ENCODE peak calls at places on chromosomes 12 and 14, in seven cellular contexts. Y, S, F, B, H, V and O are unnamed samples.
A peak's percentile ranks its signal among the peaks of the same experiment; 100 is the strongest.

GRCh38 chr14:23237772-23238594 is at the start of gene RNF212B:
- DNase-seq in B (peak; percentile 75), Y (peak; percentile 8), H (no peak), S (peak; percentile 40), V (peak; percentile 96), F (peak; percentile 93), O (peak; percentile 4)

GRCh38 chr12:131129839-131130238 is 176.1 kb downstream of the ADGRD1 start:
- DNase-seq in F (no peak), V (peak; percentile 31), H (no peak), B (no peak), Y (no peak), S (no peak), O (no peak)

GRCh38 chr14:41607966-41608663 is 1.4 kb downstream of the LRFN5 start:
- DNase-seq in V (no peak), H (no peak), B (no peak), S (no peak), F (no peak), Y (no peak), O (no peak)

GRCh38 chr14:104506461-104507253 is 72.9 kb upstream of the C14orf180 start:
- DNase-seq in S (no peak), H (no peak), V (no peak), Y (no peak), B (no peak), F (no peak), O (no peak)

GRCh38 chr14:26204362-26204953 is 393.4 kb downstream of the NOVA1 start:
- DNase-seq in V (peak; percentile 5), H (no peak), B (peak; percentile 9), F (no peak), S (no peak), Y (no peak), O (no peak)

GRCh38 chr14:105283028-105283427 is 17.8 kb downstream of the BRF1 start:
- DNase-seq in H (no peak), V (no peak), Y (no peak), S (no peak), F (no peak), B (no peak), O (no peak)

GRCh38 chr12:23083267-23083666 is 458.3 kb downstream of the ETNK1 start:
- DNase-seq in Y (no peak), V (no peak), B (no peak), S (no peak), F (no peak), H (no peak), O (no peak)

GRCh38 chr14:37090026-37090425 is 82.4 kb downstream of the SLC25A21 start:
- DNase-seq in S (no peak), V (no peak), B (no peak), Y (no peak), H (no peak), F (no peak), O (no peak)

GRCh38 chr14:73394317-73394716 is 64.0 kb downstream of the NUMB start:
- DNase-seq in F (no peak), V (peak; percentile 41), H (no peak), Y (no peak), S (no peak), B (no peak), O (no peak)

GRCh38 chr14:31660191-31660590 is 99.0 kb downstream of the NUBPL start:
- DNase-seq in H (peak; percentile 15), V (no peak), Y (no peak), F (no peak), B (no peak), S (no peak), O (no peak)

GRCh38 chr12:43586646-43587245 is 34.7 kb upstream of the ADAMTS20 start:
- DNase-seq in Y (no peak), H (no peak), F (no peak), B (no peak), S (no peak), V (no peak), O (no peak)

GRCh38 chr12:130468186-130468585 is 130.5 kb downstream of the PIWIL1 start:
- DNase-seq in F (no peak), V (no peak), S (no peak), Y (no peak), B (no peak), H (no peak), O (no peak)

GRCh38 chr14:23568600-23569310 is 1.2 kb upstream of the AP1G2 start:
- DNase-seq in V (no peak), S (no peak), Y (peak; percentile 46), F (no peak), H (no peak), B (no peak), O (no peak)

GRCh38 chr12:110536834-110537604 is 34.9 kb downstream of the RAD9B start:
- DNase-seq in H (no peak), S (no peak), V (no peak), F (no peak), B (no peak), Y (no peak), O (no peak)

GRCh38 chr12:78179346-78179745 is 348.7 kb downstream of the NAV3 start:
- DNase-seq in B (no peak), Y (no peak), V (no peak), H (no peak), F (no peak), S (no peak), O (no peak)

GRCh38 chr14:22540286-22540685 is 48.7 kb downstream of the DAD1 start:
- DNase-seq in V (no peak), Y (no peak), B (no peak), S (no peak), F (no peak), H (no peak), O (no peak)

GRCh38 chr14:24851837-24852236 is 198.1 kb downstream of the STXBP6 start:
- DNase-seq in S (no peak), H (no peak), F (no peak), Y (no peak), V (no peak), B (no peak), O (no peak)

GRCh38 chr12:63410197-63410596 is 258.1 kb downstream of the DPY19L2 start:
- DNase-seq in Y (peak; percentile 9), F (no peak), B (no peak), S (no peak), V (no peak), H (no peak), O (no peak)

GRCh38 chr12:41188841-41189394 is 798 bp downstream of the PDZRN4 start:
- DNase-seq in B (no peak), F (no peak), H (no peak), Y (no peak), V (peak; percentile 26), S (no peak), O (no peak)

DNA sequence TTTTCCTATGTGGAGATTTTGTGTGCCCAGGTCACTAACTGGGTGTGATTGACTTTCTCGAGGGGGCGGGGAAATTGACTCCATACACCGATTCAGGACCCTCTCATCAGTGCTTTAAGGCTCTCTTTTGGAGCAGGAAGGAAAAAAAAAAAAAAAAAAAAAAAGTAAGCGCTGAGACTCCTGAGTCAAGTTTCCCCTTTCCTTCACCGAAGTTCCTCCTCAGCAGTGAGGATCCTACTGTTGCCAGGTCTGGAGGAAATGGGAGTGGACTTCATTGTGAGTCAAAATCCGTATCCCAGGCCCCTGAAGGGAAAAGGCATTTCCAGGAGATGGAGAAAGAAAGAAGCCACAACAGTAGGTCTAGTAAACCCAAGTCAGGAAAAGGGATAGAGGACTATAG is 1.4 kb downstream of the PPFIBP1 start:
- DNase-seq in V (no peak), H (no peak), F (no peak), Y (no peak), B (no peak), S (no peak), O (no peak)
- H3K27ac ChIP-seq in V (peak overlapping the region; percentile 88), H (no peak overlapping the region), F (peak overlapping the region; percentile 92), Y (no peak overlapping the region), B (no peak overlapping the region), S (no peak overlapping the region), O (no peak overlapping the region)

GRCh38 chr12:49687941-49688340 is 19.3 kb downstream of the FMNL3 start:
- DNase-seq in B (no peak), S (no peak), F (no peak), V (peak; percentile 73), H (no peak), Y (no peak), O (no peak)

GRCh38 chr12:49689236-49689635 is 18.0 kb downstream of the FMNL3 start:
- DNase-seq in V (no peak), H (no peak), B (no peak), F (no peak), Y (no peak), S (no peak), O (no peak)

GRCh38 chr12:49693931-49694439 is 13.2 kb downstream of the FMNL3 start:
- DNase-seq in B (no peak), Y (no peak), S (no peak), V (no peak), H (no peak), F (no peak), O (no peak)

GRCh38 chr12:49692851-49693250 is 14.4 kb downstream of the FMNL3 start:
- DNase-seq in Y (no peak), H (no peak), S (no peak), F (no peak), V (no peak), B (no peak), O (no peak)

GRCh38 chr12:49689785-49690184 is 17.4 kb downstream of the FMNL3 start:
- DNase-seq in H (no peak), V (no peak), Y (no peak), S (no peak), F (no peak), B (no peak), O (no peak)
- H3K27ac ChIP-seq in H (peak overlapping the region; percentile 80), V (peak overlapping the region; percentile 36), Y (no peak overlapping the region), S (no peak overlapping the region), F (no peak overlapping the region), B (no peak overlapping the region), O (no peak overlapping the region)

GRCh38 chr12:29580971-29581370 is 83.5 kb upstream of the OVCH1 start:
- DNase-seq in S (no peak), H (no peak), F (no peak), Y (no peak), V (no peak), B (no peak), O (no peak)

GRCh38 chr12:29582677-29583076 is 85.2 kb upstream of the OVCH1 start:
- DNase-seq in V (no peak), B (no peak), F (no peak), S (no peak), H (no peak), Y (no peak), O (no peak)

GRCh38 chr12:29578731-29579130 is 81.2 kb upstream of the OVCH1 start:
- DNase-seq in B (no peak), V (no peak), F (no peak), S (no peak), Y (no peak), H (no peak), O (no peak)

GRCh38 chr12:29581641-29582040 is 84.2 kb upstream of the OVCH1 start:
- DNase-seq in V (no peak), B (no peak), H (no peak), S (no peak), F (no peak), Y (no peak), O (no peak)

DNA sequence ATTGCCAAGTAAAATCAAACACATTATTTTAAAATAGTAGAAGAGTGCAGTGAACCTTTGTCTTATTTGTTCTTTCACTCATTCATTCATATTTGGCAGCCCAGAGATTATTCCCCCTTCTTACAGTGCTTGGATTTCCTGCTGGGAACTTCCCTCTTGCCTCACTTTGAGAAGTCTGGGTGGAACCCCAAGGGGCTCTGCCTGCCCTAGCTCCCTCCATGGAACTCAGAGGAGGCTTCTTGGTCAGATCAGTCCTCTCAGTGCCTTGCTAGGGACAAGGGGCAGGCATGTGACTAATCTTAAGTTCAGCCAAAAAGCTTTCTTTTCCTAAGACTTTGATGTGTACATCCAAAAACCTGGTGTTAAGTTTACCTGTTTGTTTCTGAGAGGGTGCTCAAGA is 84.7 kb upstream of the OVCH1 start:
- DNase-seq in F (no peak), B (no peak), S (no peak), V (no peak), Y (no peak), H (no peak), O (no peak)
- H3K27ac ChIP-seq in F (peak overlapping the region; percentile 66), B (no peak overlapping the region), S (no peak overlapping the region), V (no peak overlapping the region), Y (no peak overlapping the region), H (no peak overlapping the region), O (no peak overlapping the region)

GRCh38 chr12:124452576-124453391 is 114.6 kb downstream of the NCOR2 start:
- DNase-seq in S (no peak), F (no peak), H (no peak), B (no peak), V (no peak), Y (no peak), O (no peak)
- H3K27ac ChIP-seq in S (peak overlapping the region; percentile 76), F (no peak overlapping the region), H (peak overlapping the region; percentile 95), B (no peak overlapping the region), V (no peak overlapping the region), Y (no peak overlapping the region), O (peak overlapping the region; percentile 58)